ENCODE peak calls at places on chromosomes 5 and 9, in six cellular contexts. One of them, this sample, is unnamed.

GRCh38 chr9:100074093-100074492 is 24.7 kb downstream of the ERP44 start:
- DNase-seq in tibial nerve: no peak
- DNase-seq in RWPE1: no peak
- DNase-seq in neuronal stem cell: no peak
- DNase-seq in lung: no peak
- DNase-seq in caudate nucleus: no peak
- DNase-seq in this sample: no peak

GRCh38 chr9:101442248-101443136 is 6.9 kb upstream of the ALDOB start:
- DNase-seq in tibial nerve: no peak
- DNase-seq in RWPE1: no peak
- DNase-seq in neuronal stem cell: no peak
- DNase-seq in lung: no peak
- DNase-seq in caudate nucleus: no peak
- DNase-seq in this sample: no peak

GRCh38 chr9:84141762-84142370 is 161.3 kb downstream of the RMI1 start:
- DNase-seq in tibial nerve: no peak
- DNase-seq in RWPE1: no peak
- DNase-seq in neuronal stem cell: no peak
- DNase-seq in lung: no peak
- DNase-seq in caudate nucleus: no peak
- DNase-seq in this sample: no peak

GRCh38 chr5:55903121-55903701 is 52.1 kb downstream of the IL31RA start:
- DNase-seq in tibial nerve: no peak
- DNase-seq in RWPE1: no peak
- DNase-seq in neuronal stem cell: no peak
- DNase-seq in lung: no peak
- DNase-seq in caudate nucleus: no peak
- DNase-seq in this sample: no peak

GRCh38 chr5:32522429-32523143 is 62.8 kb upstream of the SUB1 start:
- DNase-seq in tibial nerve: peak
- DNase-seq in RWPE1: no peak
- DNase-seq in neuronal stem cell: no peak
- DNase-seq in lung: peak
- DNase-seq in caudate nucleus: no peak
- DNase-seq in this sample: no peak

GRCh38 chr5:91118802-91119201 is 264.3 kb downstream of the ARRDC3 start:
- DNase-seq in tibial nerve: no peak
- DNase-seq in RWPE1: no peak
- DNase-seq in neuronal stem cell: no peak
- DNase-seq in lung: no peak
- DNase-seq in caudate nucleus: no peak
- DNase-seq in this sample: no peak

GRCh38 chr9:83698976-83699585 is 8.7 kb downstream of the UBQLN1 start:
- DNase-seq in tibial nerve: no peak
- DNase-seq in RWPE1: no peak
- DNase-seq in neuronal stem cell: no peak
- DNase-seq in lung: no peak
- DNase-seq in caudate nucleus: no peak
- DNase-seq in this sample: no peak

GRCh38 chr9:6557883-6558282 is 87.6 kb downstream of the GLDC start:
- DNase-seq in tibial nerve: no peak
- DNase-seq in RWPE1: no peak
- DNase-seq in neuronal stem cell: no peak
- DNase-seq in lung: no peak
- DNase-seq in caudate nucleus: no peak
- DNase-seq in this sample: no peak

GRCh38 chr5:21919417-21920022 is 933.6 kb downstream of the CDH12 start:
- DNase-seq in tibial nerve: no peak
- DNase-seq in RWPE1: peak
- DNase-seq in neuronal stem cell: peak
- DNase-seq in lung: no peak
- DNase-seq in caudate nucleus: no peak
- DNase-seq in this sample: no peak

GRCh38 chr9:116237456-116237855 is 83.9 kb downstream of the PAPPA start:
- DNase-seq in tibial nerve: no peak
- DNase-seq in RWPE1: no peak
- DNase-seq in neuronal stem cell: no peak
- DNase-seq in lung: no peak
- DNase-seq in caudate nucleus: no peak
- DNase-seq in this sample: no peak
- H3K27ac ChIP-seq in tibial nerve: no peak
- H3K27ac ChIP-seq in RWPE1: no peak
- H3K27ac ChIP-seq in neuronal stem cell: no peak
- H3K27ac ChIP-seq in lung: no peak
- H3K27ac ChIP-seq in caudate nucleus: no peak
- H3K27ac ChIP-seq in this sample: no peak

DNA sequence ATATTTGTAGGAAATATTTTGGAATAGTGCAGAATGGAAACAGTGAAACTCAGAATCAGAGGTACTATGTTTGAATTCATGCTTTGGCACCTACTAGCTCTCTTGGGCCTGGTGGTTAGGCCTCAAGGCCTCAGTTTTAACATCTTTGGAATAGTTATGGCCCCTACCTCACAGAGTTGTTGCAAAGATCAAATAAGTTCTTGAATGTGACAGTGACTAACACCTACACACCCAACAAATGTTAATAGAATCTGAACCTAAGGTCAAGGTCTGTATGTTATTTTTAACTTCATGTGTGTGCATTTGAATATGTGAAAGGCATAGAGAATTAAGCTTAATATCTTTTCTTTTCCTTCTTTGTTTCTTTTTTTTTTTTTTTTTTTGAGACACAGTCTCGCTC is 87.3 kb downstream of the SLC44A1 start:
- DNase-seq in tibial nerve: no peak
- DNase-seq in RWPE1: no peak
- DNase-seq in neuronal stem cell: no peak
- DNase-seq in lung: no peak
- DNase-seq in caudate nucleus: no peak
- DNase-seq in this sample: no peak
- H3K27ac ChIP-seq in tibial nerve: no peak
- H3K27ac ChIP-seq in RWPE1: no peak
- H3K27ac ChIP-seq in neuronal stem cell: no peak
- H3K27ac ChIP-seq in lung: no peak
- H3K27ac ChIP-seq in caudate nucleus: no peak
- H3K27ac ChIP-seq in this sample: no peak

DNA sequence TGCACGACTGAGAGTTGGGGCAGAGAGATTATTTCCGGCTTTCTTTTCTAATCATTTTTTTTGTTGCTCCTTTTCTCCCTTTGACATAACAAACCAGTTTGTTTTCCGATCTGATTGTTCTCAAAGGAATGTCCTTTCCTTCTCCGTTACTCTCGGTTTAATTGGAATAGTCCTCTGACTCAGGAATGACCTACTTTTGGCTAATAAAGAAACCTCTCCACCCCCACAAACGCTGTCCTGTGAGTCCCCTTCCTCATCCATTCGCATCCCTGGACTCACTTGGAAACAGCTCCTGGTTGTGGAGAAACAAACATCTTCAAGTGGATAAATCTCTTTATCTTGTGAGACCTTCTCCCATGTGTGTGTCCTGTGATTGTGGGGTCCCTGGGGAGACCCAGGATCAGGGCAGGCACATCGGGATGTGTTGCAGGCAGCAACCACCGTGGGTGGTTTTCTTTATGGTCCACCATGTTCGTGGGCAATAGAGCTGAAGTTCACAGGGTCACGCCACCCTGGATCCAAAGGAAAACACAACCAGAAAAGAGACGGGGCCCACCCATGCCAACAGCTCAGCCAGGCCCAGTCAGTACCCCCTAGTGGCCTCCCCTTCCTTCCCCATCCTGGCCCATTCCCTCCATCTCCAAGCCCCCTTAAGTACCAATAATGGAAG is 45.2 kb upstream of the NEK6 start:
- DNase-seq in tibial nerve: no peak
- DNase-seq in RWPE1: peak
- DNase-seq in neuronal stem cell: no peak
- DNase-seq in lung: no peak
- DNase-seq in caudate nucleus: no peak
- DNase-seq in this sample: no peak
- H3K27ac ChIP-seq in tibial nerve: no peak
- H3K27ac ChIP-seq in RWPE1: no peak
- H3K27ac ChIP-seq in neuronal stem cell: no peak
- H3K27ac ChIP-seq in lung: no peak
- H3K27ac ChIP-seq in caudate nucleus: no peak
- H3K27ac ChIP-seq in this sample: no peak

DNA sequence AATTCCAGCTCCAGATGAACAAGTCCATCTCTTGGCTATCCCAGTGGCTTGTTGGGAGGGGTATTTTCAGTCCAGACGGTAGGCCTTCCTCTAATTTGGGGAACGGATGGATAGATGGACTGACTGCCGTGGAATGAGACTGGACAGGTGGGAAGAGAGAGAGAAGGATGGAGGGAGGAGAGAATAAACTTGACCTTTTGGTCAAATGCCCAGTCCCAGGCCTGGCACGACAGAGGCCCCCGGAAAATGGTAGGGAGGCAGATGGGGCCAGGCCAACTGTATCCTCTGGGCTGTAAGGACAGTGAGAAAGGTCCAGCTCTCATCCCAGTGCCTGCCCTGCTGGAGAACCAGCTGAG is 1.1 kb downstream of the BHMT start:
- DNase-seq in tibial nerve: no peak
- DNase-seq in RWPE1: no peak
- DNase-seq in neuronal stem cell: no peak
- DNase-seq in lung: no peak
- DNase-seq in caudate nucleus: no peak
- DNase-seq in this sample: no peak
- H3K27ac ChIP-seq in tibial nerve: no peak
- H3K27ac ChIP-seq in RWPE1: no peak
- H3K27ac ChIP-seq in neuronal stem cell: no peak
- H3K27ac ChIP-seq in lung: no peak
- H3K27ac ChIP-seq in caudate nucleus: no peak
- H3K27ac ChIP-seq in this sample: no peak

DNA sequence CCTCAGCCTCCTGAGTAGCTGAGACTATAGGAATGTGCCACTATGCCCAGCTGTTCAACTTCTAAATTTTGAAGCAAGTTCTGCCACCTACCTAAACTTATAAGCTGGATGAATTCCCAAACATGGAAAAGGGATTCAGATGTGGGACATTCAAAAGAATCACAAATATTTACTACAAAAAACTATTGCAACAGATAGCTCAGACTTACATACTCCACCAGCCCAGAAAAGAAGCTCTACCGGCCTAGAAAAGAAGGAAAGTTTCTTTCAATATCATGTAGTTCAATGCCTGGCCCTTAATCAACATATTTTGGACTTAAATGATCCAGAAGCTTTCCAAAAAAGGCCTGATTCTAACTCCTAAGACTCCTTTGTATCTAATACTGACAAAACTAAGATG is 23.8 kb downstream of the SH3RF2 start:
- DNase-seq in tibial nerve: no peak
- DNase-seq in RWPE1: no peak
- DNase-seq in neuronal stem cell: no peak
- DNase-seq in lung: no peak
- DNase-seq in caudate nucleus: no peak
- DNase-seq in this sample: no peak
- H3K27ac ChIP-seq in tibial nerve: no peak
- H3K27ac ChIP-seq in RWPE1: no peak
- H3K27ac ChIP-seq in neuronal stem cell: no peak
- H3K27ac ChIP-seq in lung: no peak
- H3K27ac ChIP-seq in caudate nucleus: no peak
- H3K27ac ChIP-seq in this sample: no peak